ENCODE peak calls at places on chromosomes 5 and 9, in ten cellular contexts. One of them, this sample, is unnamed.

GRCh38 chr5:56302027-56302426 is 68.9 kb upstream of the ANKRD55 start:
- DNase-seq in GM12892: no peak
- DNase-seq in testis: no peak
- DNase-seq in GM12891: no peak
- DNase-seq in left colon: no peak
- DNase-seq in stimulated activated CD8-positive, alpha-beta memory T cell treated with anti-CD3 and anti-CD28 coated beads, Interleukin-15, amount 100 ng/mL, for 1 hour: no peak
- DNase-seq in T-helper 17 cell: no peak
- DNase-seq in RWPE1: no peak
- DNase-seq in NCI-H2227 treated with DMSO at 0.1 percent for 48 hours: no peak
- DNase-seq in NCI-H2081: no peak
- DNase-seq in this sample: no peak

GRCh38 chr9:97563458-97564135 is 62.1 kb downstream of the TMOD1 start:
- DNase-seq in T-helper 17 cell: no peak
- DNase-seq in GM12892: no peak
- DNase-seq in GM12891: no peak
- DNase-seq in stimulated activated CD8-positive, alpha-beta memory T cell treated with anti-CD3 and anti-CD28 coated beads, Interleukin-15, amount 100 ng/mL, for 1 hour: no peak
- DNase-seq in RWPE1: no peak
- DNase-seq in NCI-H2227 treated with DMSO at 0.1 percent for 48 hours: no peak
- DNase-seq in NCI-H2081: no peak
- DNase-seq in left colon: no peak
- DNase-seq in testis: no peak
- DNase-seq in this sample: no peak

GRCh38 chr5:68151812-68152211 is 63.7 kb upstream of the PIK3R1 start:
- DNase-seq in GM12892: no peak
- DNase-seq in testis: no peak
- DNase-seq in NCI-H2081: no peak
- DNase-seq in left colon: no peak
- DNase-seq in T-helper 17 cell: no peak
- DNase-seq in GM12891: no peak
- DNase-seq in RWPE1: no peak
- DNase-seq in stimulated activated CD8-positive, alpha-beta memory T cell treated with anti-CD3 and anti-CD28 coated beads, Interleukin-15, amount 100 ng/mL, for 1 hour: no peak
- DNase-seq in NCI-H2227 treated with DMSO at 0.1 percent for 48 hours: no peak
- DNase-seq in this sample: no peak

GRCh38 chr9:93223241-93224180 is 39.6 kb downstream of the WNK2 start:
- DNase-seq in T-helper 17 cell: no peak
- DNase-seq in NCI-H2227 treated with DMSO at 0.1 percent for 48 hours: no peak
- DNase-seq in testis: no peak
- DNase-seq in RWPE1: peak
- DNase-seq in NCI-H2081: peak
- DNase-seq in GM12891: no peak
- DNase-seq in stimulated activated CD8-positive, alpha-beta memory T cell treated with anti-CD3 and anti-CD28 coated beads, Interleukin-15, amount 100 ng/mL, for 1 hour: no peak
- DNase-seq in left colon: peak
- DNase-seq in GM12892: no peak
- DNase-seq in this sample: peak

GRCh38 chr5:107502711-107503110 is 168.0 kb downstream of the EFNA5 start:
- DNase-seq in left colon: no peak
- DNase-seq in T-helper 17 cell: no peak
- DNase-seq in NCI-H2227 treated with DMSO at 0.1 percent for 48 hours: peak
- DNase-seq in NCI-H2081: peak
- DNase-seq in GM12891: no peak
- DNase-seq in stimulated activated CD8-positive, alpha-beta memory T cell treated with anti-CD3 and anti-CD28 coated beads, Interleukin-15, amount 100 ng/mL, for 1 hour: no peak
- DNase-seq in RWPE1: no peak
- DNase-seq in testis: no peak
- DNase-seq in GM12892: no peak
- DNase-seq in this sample: no peak

GRCh38 chr9:23825700-23826099 is 340 bp downstream of the ELAVL2 start:
- DNase-seq in NCI-H2081: no peak
- DNase-seq in RWPE1: no peak
- DNase-seq in GM12891: no peak
- DNase-seq in GM12892: no peak
- DNase-seq in testis: no peak
- DNase-seq in left colon: no peak
- DNase-seq in stimulated activated CD8-positive, alpha-beta memory T cell treated with anti-CD3 and anti-CD28 coated beads, Interleukin-15, amount 100 ng/mL, for 1 hour: no peak
- DNase-seq in T-helper 17 cell: no peak
- DNase-seq in NCI-H2227 treated with DMSO at 0.1 percent for 48 hours: no peak
- DNase-seq in this sample: no peak

GRCh38 chr5:62421414-62421813 is 8.9 kb downstream of the IPO11 start:
- DNase-seq in NCI-H2081: no peak
- DNase-seq in left colon: no peak
- DNase-seq in NCI-H2227 treated with DMSO at 0.1 percent for 48 hours: no peak
- DNase-seq in GM12892: no peak
- DNase-seq in T-helper 17 cell: no peak
- DNase-seq in GM12891: no peak
- DNase-seq in testis: no peak
- DNase-seq in stimulated activated CD8-positive, alpha-beta memory T cell treated with anti-CD3 and anti-CD28 coated beads, Interleukin-15, amount 100 ng/mL, for 1 hour: no peak
- DNase-seq in RWPE1: no peak
- DNase-seq in this sample: no peak

GRCh38 chr9:118091221-118091620 is 387.0 kb downstream of the TLR4 start:
- DNase-seq in GM12892: no peak
- DNase-seq in RWPE1: no peak
- DNase-seq in NCI-H2227 treated with DMSO at 0.1 percent for 48 hours: no peak
- DNase-seq in stimulated activated CD8-positive, alpha-beta memory T cell treated with anti-CD3 and anti-CD28 coated beads, Interleukin-15, amount 100 ng/mL, for 1 hour: no peak
- DNase-seq in T-helper 17 cell: no peak
- DNase-seq in NCI-H2081: no peak
- DNase-seq in GM12891: no peak
- DNase-seq in testis: no peak
- DNase-seq in left colon: no peak
- DNase-seq in this sample: no peak

GRCh38 chr9:101572316-101572715 is 22.5 kb downstream of the PPP3R2 start:
- DNase-seq in testis: no peak
- DNase-seq in GM12892: no peak
- DNase-seq in left colon: no peak
- DNase-seq in GM12891: no peak
- DNase-seq in stimulated activated CD8-positive, alpha-beta memory T cell treated with anti-CD3 and anti-CD28 coated beads, Interleukin-15, amount 100 ng/mL, for 1 hour: no peak
- DNase-seq in T-helper 17 cell: no peak
- DNase-seq in NCI-H2081: no peak
- DNase-seq in NCI-H2227 treated with DMSO at 0.1 percent for 48 hours: no peak
- DNase-seq in RWPE1: no peak
- DNase-seq in this sample: no peak

GRCh38 chr5:75037106-75037505 is 15.3 kb downstream of the GCNT4 start:
- DNase-seq in T-helper 17 cell: no peak
- DNase-seq in GM12892: no peak
- DNase-seq in testis: no peak
- DNase-seq in NCI-H2081: no peak
- DNase-seq in GM12891: no peak
- DNase-seq in RWPE1: peak
- DNase-seq in left colon: no peak
- DNase-seq in stimulated activated CD8-positive, alpha-beta memory T cell treated with anti-CD3 and anti-CD28 coated beads, Interleukin-15, amount 100 ng/mL, for 1 hour: no peak
- DNase-seq in NCI-H2227 treated with DMSO at 0.1 percent for 48 hours: no peak
- DNase-seq in this sample: peak

GRCh38 chr5:33241826-33242225 is 198.9 kb upstream of the TARS1 start:
- DNase-seq in NCI-H2081: no peak
- DNase-seq in GM12892: no peak
- DNase-seq in stimulated activated CD8-positive, alpha-beta memory T cell treated with anti-CD3 and anti-CD28 coated beads, Interleukin-15, amount 100 ng/mL, for 1 hour: no peak
- DNase-seq in left colon: peak
- DNase-seq in NCI-H2227 treated with DMSO at 0.1 percent for 48 hours: no peak
- DNase-seq in RWPE1: no peak
- DNase-seq in T-helper 17 cell: no peak
- DNase-seq in testis: no peak
- DNase-seq in GM12891: peak
- DNase-seq in this sample: no peak

GRCh38 chr9:127944586-127945218 is 7.0 kb upstream of the DPM2 start:
- DNase-seq in T-helper 17 cell: no peak
- DNase-seq in NCI-H2081: no peak
- DNase-seq in stimulated activated CD8-positive, alpha-beta memory T cell treated with anti-CD3 and anti-CD28 coated beads, Interleukin-15, amount 100 ng/mL, for 1 hour: no peak
- DNase-seq in NCI-H2227 treated with DMSO at 0.1 percent for 48 hours: no peak
- DNase-seq in GM12892: no peak
- DNase-seq in testis: no peak
- DNase-seq in GM12891: no peak
- DNase-seq in RWPE1: no peak
- DNase-seq in left colon: no peak
- DNase-seq in this sample: no peak

GRCh38 chr9:8831568-8831967 is 1032.0 kb upstream of the DMAC1 start:
- DNase-seq in GM12891: no peak
- DNase-seq in NCI-H2227 treated with DMSO at 0.1 percent for 48 hours: no peak
- DNase-seq in RWPE1: no peak
- DNase-seq in testis: no peak
- DNase-seq in stimulated activated CD8-positive, alpha-beta memory T cell treated with anti-CD3 and anti-CD28 coated beads, Interleukin-15, amount 100 ng/mL, for 1 hour: no peak
- DNase-seq in NCI-H2081: no peak
- DNase-seq in GM12892: no peak
- DNase-seq in left colon: no peak
- DNase-seq in T-helper 17 cell: no peak
- DNase-seq in this sample: no peak

GRCh38 chr9:79575560-79575959 is 3.8 kb downstream of the TLE4 start:
- DNase-seq in stimulated activated CD8-positive, alpha-beta memory T cell treated with anti-CD3 and anti-CD28 coated beads, Interleukin-15, amount 100 ng/mL, for 1 hour: no peak
- DNase-seq in testis: no peak
- DNase-seq in NCI-H2081: no peak
- DNase-seq in GM12892: no peak
- DNase-seq in NCI-H2227 treated with DMSO at 0.1 percent for 48 hours: no peak
- DNase-seq in T-helper 17 cell: no peak
- DNase-seq in left colon: no peak
- DNase-seq in RWPE1: no peak
- DNase-seq in GM12891: no peak
- DNase-seq in this sample: no peak

GRCh38 chr9:86263876-86264275 is 4.4 kb upstream of the C9orf153 start:
- DNase-seq in testis: no peak
- DNase-seq in GM12891: no peak
- DNase-seq in NCI-H2081: no peak
- DNase-seq in RWPE1: no peak
- DNase-seq in NCI-H2227 treated with DMSO at 0.1 percent for 48 hours: no peak
- DNase-seq in stimulated activated CD8-positive, alpha-beta memory T cell treated with anti-CD3 and anti-CD28 coated beads, Interleukin-15, amount 100 ng/mL, for 1 hour: no peak
- DNase-seq in left colon: no peak
- DNase-seq in T-helper 17 cell: no peak
- DNase-seq in GM12892: no peak
- DNase-seq in this sample: no peak

GRCh38 chr5:18792145-18792544 is 1157.9 kb downstream of the TAF11L14 start:
- DNase-seq in GM12892: no peak
- DNase-seq in NCI-H2227 treated with DMSO at 0.1 percent for 48 hours: no peak
- DNase-seq in testis: no peak
- DNase-seq in left colon: no peak
- DNase-seq in RWPE1: peak
- DNase-seq in stimulated activated CD8-positive, alpha-beta memory T cell treated with anti-CD3 and anti-CD28 coated beads, Interleukin-15, amount 100 ng/mL, for 1 hour: no peak
- DNase-seq in NCI-H2081: no peak
- DNase-seq in GM12891: no peak
- DNase-seq in T-helper 17 cell: no peak
- DNase-seq in this sample: peak

GRCh38 chr9:73200694-73201432 is 49.2 kb downstream of the ANXA1 start:
- DNase-seq in NCI-H2227 treated with DMSO at 0.1 percent for 48 hours: no peak
- DNase-seq in T-helper 17 cell: no peak
- DNase-seq in NCI-H2081: peak
- DNase-seq in stimulated activated CD8-positive, alpha-beta memory T cell treated with anti-CD3 and anti-CD28 coated beads, Interleukin-15, amount 100 ng/mL, for 1 hour: no peak
- DNase-seq in testis: no peak
- DNase-seq in RWPE1: peak
- DNase-seq in GM12891: no peak
- DNase-seq in left colon: no peak
- DNase-seq in GM12892: no peak
- DNase-seq in this sample: no peak

GRCh38 chr9:136942112-136942880 is 2.2 kb downstream of the FBXW5 start:
- DNase-seq in testis: no peak
- DNase-seq in GM12892: no peak
- DNase-seq in NCI-H2081: no peak
- DNase-seq in stimulated activated CD8-positive, alpha-beta memory T cell treated with anti-CD3 and anti-CD28 coated beads, Interleukin-15, amount 100 ng/mL, for 1 hour: no peak
- DNase-seq in left colon: peak
- DNase-seq in NCI-H2227 treated with DMSO at 0.1 percent for 48 hours: no peak
- DNase-seq in RWPE1: no peak
- DNase-seq in T-helper 17 cell: no peak
- DNase-seq in GM12891: no peak
- DNase-seq in this sample: no peak

GRCh38 chr5:144585716-144586115 is 415.0 kb downstream of the KCTD16 start:
- DNase-seq in GM12891: no peak
- DNase-seq in NCI-H2081: no peak
- DNase-seq in RWPE1: no peak
- DNase-seq in T-helper 17 cell: no peak
- DNase-seq in stimulated activated CD8-positive, alpha-beta memory T cell treated with anti-CD3 and anti-CD28 coated beads, Interleukin-15, amount 100 ng/mL, for 1 hour: no peak
- DNase-seq in NCI-H2227 treated with DMSO at 0.1 percent for 48 hours: no peak
- DNase-seq in GM12892: no peak
- DNase-seq in left colon: no peak
- DNase-seq in testis: no peak
- DNase-seq in this sample: no peak

GRCh38 chr5:43891112-43891511 is 288.1 kb downstream of the NNT start:
- DNase-seq in GM12892: no peak
- DNase-seq in NCI-H2227 treated with DMSO at 0.1 percent for 48 hours: no peak
- DNase-seq in left colon: no peak
- DNase-seq in RWPE1: no peak
- DNase-seq in T-helper 17 cell: no peak
- DNase-seq in testis: no peak
- DNase-seq in GM12891: no peak
- DNase-seq in NCI-H2081: no peak
- DNase-seq in stimulated activated CD8-positive, alpha-beta memory T cell treated with anti-CD3 and anti-CD28 coated beads, Interleukin-15, amount 100 ng/mL, for 1 hour: no peak
- DNase-seq in this sample: no peak

GRCh38 chr5:124355928-124356327 is 390.5 kb downstream of the ZNF608 start:
- DNase-seq in GM12892: no peak
- DNase-seq in left colon: no peak
- DNase-seq in NCI-H2227 treated with DMSO at 0.1 percent for 48 hours: no peak
- DNase-seq in RWPE1: no peak
- DNase-seq in NCI-H2081: no peak
- DNase-seq in T-helper 17 cell: no peak
- DNase-seq in stimulated activated CD8-positive, alpha-beta memory T cell treated with anti-CD3 and anti-CD28 coated beads, Interleukin-15, amount 100 ng/mL, for 1 hour: no peak
- DNase-seq in testis: no peak
- DNase-seq in GM12891: no peak
- DNase-seq in this sample: no peak

This sample was measured in transverse colon.